ENCODE peak calls at places on chromosomes 3 and 15, in eight cellular contexts. One of them, this sample, is unnamed.

GRCh38 chr3:137792633-137793271 is 28.6 kb downstream of the SOX14 start:
- DNase-seq in ovary: peak
- DNase-seq in lower leg skin: no peak
- DNase-seq in body of pancreas: peak
- DNase-seq in A549: peak
- DNase-seq in NB4: peak
- DNase-seq in GM12878: no peak
- DNase-seq in stomach: no peak
- DNase-seq in this sample: no peak

GRCh38 chr15:62850791-62851291 is 191.7 kb upstream of the TPM1 start:
- DNase-seq in ovary: no peak
- DNase-seq in lower leg skin: peak
- DNase-seq in body of pancreas: no peak
- DNase-seq in A549: peak
- DNase-seq in NB4: no peak
- DNase-seq in GM12878: no peak
- DNase-seq in stomach: no peak
- DNase-seq in this sample: no peak

GRCh38 chr3:160754371-160754854 is 1.6 kb upstream of the PPM1L start:
- DNase-seq in ovary: no peak
- DNase-seq in lower leg skin: peak
- DNase-seq in body of pancreas: peak
- DNase-seq in A549: no peak
- DNase-seq in NB4: peak
- DNase-seq in GM12878: no peak
- DNase-seq in stomach: peak
- DNase-seq in this sample: peak

GRCh38 chr3:59913645-59914044 is 863.8 kb upstream of the CFAP20DC start:
- DNase-seq in ovary: no peak
- DNase-seq in lower leg skin: no peak
- DNase-seq in body of pancreas: no peak
- DNase-seq in A549: no peak
- DNase-seq in NB4: no peak
- DNase-seq in GM12878: no peak
- DNase-seq in stomach: no peak
- DNase-seq in this sample: no peak

GRCh38 chr3:87468938-87469337 is 192.6 kb upstream of the POU1F1 start:
- DNase-seq in ovary: no peak
- DNase-seq in lower leg skin: no peak
- DNase-seq in body of pancreas: no peak
- DNase-seq in A549: peak
- DNase-seq in NB4: no peak
- DNase-seq in GM12878: no peak
- DNase-seq in stomach: no peak
- DNase-seq in this sample: no peak

GRCh38 chr3:62935793-62936192 is 60.6 kb upstream of the CADPS start:
- DNase-seq in ovary: no peak
- DNase-seq in lower leg skin: no peak
- DNase-seq in body of pancreas: no peak
- DNase-seq in A549: no peak
- DNase-seq in NB4: no peak
- DNase-seq in GM12878: no peak
- DNase-seq in stomach: no peak
- DNase-seq in this sample: no peak

GRCh38 chr15:96524676-96525417 is 194.3 kb downstream of the NR2F2 start:
- DNase-seq in ovary: no peak
- DNase-seq in lower leg skin: no peak
- DNase-seq in body of pancreas: no peak
- DNase-seq in A549: no peak
- DNase-seq in NB4: no peak
- DNase-seq in GM12878: no peak
- DNase-seq in stomach: no peak
- DNase-seq in this sample: peak

GRCh38 chr3:191431160-191431822 is 29.7 kb upstream of the PYDC2 start:
- DNase-seq in ovary: no peak
- DNase-seq in lower leg skin: no peak
- DNase-seq in body of pancreas: no peak
- DNase-seq in A549: no peak
- DNase-seq in NB4: no peak
- DNase-seq in GM12878: no peak
- DNase-seq in stomach: no peak
- DNase-seq in this sample: no peak

GRCh38 chr3:197730200-197730599 is 6.5 kb downstream of the RUBCN start:
- DNase-seq in ovary: no peak
- DNase-seq in lower leg skin: no peak
- DNase-seq in body of pancreas: no peak
- DNase-seq in A549: peak
- DNase-seq in NB4: no peak
- DNase-seq in GM12878: no peak
- DNase-seq in stomach: no peak
- DNase-seq in this sample: no peak

GRCh38 chr15:69031013-69032001 is 16.8 kb downstream of the NOX5 start:
- DNase-seq in ovary: peak
- DNase-seq in lower leg skin: no peak
- DNase-seq in body of pancreas: peak
- DNase-seq in A549: peak
- DNase-seq in NB4: peak
- DNase-seq in GM12878: no peak
- DNase-seq in stomach: peak
- DNase-seq in this sample: peak

GRCh38 chr15:76235186-76235826 is 76.0 kb downstream of the ETFA start:
- DNase-seq in ovary: no peak
- DNase-seq in lower leg skin: no peak
- DNase-seq in body of pancreas: no peak
- DNase-seq in A549: peak
- DNase-seq in NB4: peak
- DNase-seq in GM12878: no peak
- DNase-seq in stomach: no peak
- DNase-seq in this sample: peak

GRCh38 chr3:88113311-88114162 is 36.2 kb upstream of the C3orf38 start:
- DNase-seq in ovary: no peak
- DNase-seq in lower leg skin: no peak
- DNase-seq in body of pancreas: peak
- DNase-seq in A549: peak
- DNase-seq in NB4: peak
- DNase-seq in GM12878: peak
- DNase-seq in stomach: peak
- DNase-seq in this sample: peak

GRCh38 chr15:82679626-82680199 is 30.0 kb downstream of the AP3B2 start:
- DNase-seq in ovary: no peak
- DNase-seq in lower leg skin: no peak
- DNase-seq in body of pancreas: no peak
- DNase-seq in A549: no peak
- DNase-seq in NB4: no peak
- DNase-seq in GM12878: no peak
- DNase-seq in stomach: no peak
- DNase-seq in this sample: no peak

GRCh38 chr3:129888739-129889138 is 4.8 kb downstream of the TMCC1 start:
- DNase-seq in ovary: peak
- DNase-seq in lower leg skin: no peak
- DNase-seq in body of pancreas: no peak
- DNase-seq in A549: peak
- DNase-seq in NB4: no peak
- DNase-seq in GM12878: no peak
- DNase-seq in stomach: no peak
- DNase-seq in this sample: no peak

GRCh38 chr3:58383476-58383875 is 50.2 kb downstream of the PDHB start:
- DNase-seq in ovary: no peak
- DNase-seq in lower leg skin: no peak
- DNase-seq in body of pancreas: no peak
- DNase-seq in A549: no peak
- DNase-seq in NB4: no peak
- DNase-seq in GM12878: no peak
- DNase-seq in stomach: no peak
- DNase-seq in this sample: no peak

GRCh38 chr15:70214266-70214665 is 116.5 kb upstream of the TLE3 start:
- DNase-seq in ovary: no peak
- DNase-seq in lower leg skin: peak
- DNase-seq in body of pancreas: no peak
- DNase-seq in A549: no peak
- DNase-seq in NB4: no peak
- DNase-seq in GM12878: no peak
- DNase-seq in stomach: no peak
- DNase-seq in this sample: no peak

DNA sequence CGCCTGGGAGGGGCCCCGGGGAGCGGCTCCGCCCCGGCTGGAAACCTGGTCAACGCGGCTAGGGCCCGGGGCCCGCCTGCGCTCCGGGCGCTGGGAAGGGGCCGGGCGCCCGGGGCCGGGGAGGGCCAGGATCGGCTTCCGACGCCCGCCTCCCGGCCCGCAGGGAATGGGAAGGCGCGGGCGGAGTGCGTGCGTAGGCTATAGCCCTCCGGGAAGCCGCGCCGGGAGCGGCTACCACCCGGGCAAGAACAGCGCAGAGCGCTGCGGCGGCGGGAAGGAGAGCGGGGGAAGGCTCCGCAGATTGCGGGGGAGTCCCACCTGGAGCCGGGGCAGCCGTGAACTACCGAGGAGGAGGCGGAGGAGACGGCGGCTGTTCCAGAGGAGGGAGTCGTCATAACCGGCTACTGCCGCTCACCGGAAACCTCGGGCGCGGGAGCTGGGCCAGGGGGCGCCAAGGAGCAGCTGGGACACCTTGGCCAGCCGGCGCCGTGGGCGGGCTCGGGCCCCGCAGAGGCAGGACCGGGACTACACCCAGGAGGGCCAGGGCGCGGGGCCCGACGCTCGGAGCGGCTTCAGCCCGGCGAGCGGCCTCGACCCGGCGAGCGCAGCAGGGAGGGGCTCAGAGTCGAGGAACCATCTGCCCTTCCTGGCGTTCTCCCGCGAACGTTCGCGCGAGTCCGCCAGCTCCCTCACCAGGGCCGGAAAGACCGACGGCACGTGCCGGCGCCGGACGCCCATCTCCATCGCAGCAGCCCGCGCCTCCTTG is at the start of gene EOGT:
- DNase-seq in ovary: peak
- DNase-seq in lower leg skin: peak
- DNase-seq in body of pancreas: peak
- DNase-seq in A549: peak
- DNase-seq in NB4: peak
- DNase-seq in GM12878: peak
- DNase-seq in stomach: peak
- DNase-seq in this sample: peak
- TF ChIP-seq POLR2A in ovary: peak
- TF ChIP-seq POLR2A in lower leg skin: no peak
- TF ChIP-seq POLR2A in body of pancreas: peak
- TF ChIP-seq POLR2A in A549: peak
- TF ChIP-seq POLR2A in NB4: no peak
- TF ChIP-seq POLR2A in GM12878: peak
- TF ChIP-seq POLR2A in stomach: no peak
- TF ChIP-seq POLR2A in this sample: peak

DNA sequence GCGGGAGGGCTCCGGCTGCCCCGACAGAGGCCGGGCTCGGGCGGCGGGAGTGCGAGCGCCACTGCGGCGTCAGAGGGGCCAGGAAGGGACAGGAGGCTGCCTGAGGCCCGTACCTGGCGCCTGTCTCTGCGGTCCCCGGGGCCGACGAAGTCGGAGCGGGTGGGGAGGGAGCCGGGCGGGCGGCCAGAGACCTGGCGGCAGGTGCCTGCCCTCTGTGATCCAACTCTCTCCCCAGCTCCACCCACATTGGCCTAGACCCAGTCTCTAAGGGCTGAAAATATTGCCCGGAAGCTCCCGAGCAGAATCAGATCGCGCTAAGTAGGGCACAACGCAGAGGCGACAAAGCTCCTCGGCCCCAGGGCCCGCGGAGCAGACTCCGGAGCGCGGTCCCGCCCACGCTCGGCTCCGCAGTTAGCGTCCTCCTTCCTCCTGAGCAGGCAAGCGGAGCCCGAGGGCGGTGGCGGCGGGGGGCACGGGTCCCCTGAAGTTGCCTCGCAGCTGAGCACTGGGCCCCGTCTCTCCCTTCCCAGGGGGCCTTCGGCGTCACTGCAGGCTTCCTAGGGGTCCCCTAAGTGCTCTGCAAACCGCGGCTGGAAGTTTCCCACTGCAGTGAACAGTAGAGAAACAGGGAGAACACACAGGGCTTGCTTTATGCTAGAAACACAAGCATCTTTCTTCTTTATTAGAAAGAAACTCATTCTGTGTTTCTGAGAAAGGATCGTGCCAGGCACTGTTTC is at the start of gene MAN2A2:
- DNase-seq in ovary: peak
- DNase-seq in lower leg skin: peak
- DNase-seq in body of pancreas: peak
- DNase-seq in A549: peak
- DNase-seq in NB4: peak
- DNase-seq in GM12878: no peak
- DNase-seq in stomach: peak
- DNase-seq in this sample: peak
- TF ChIP-seq POLR2A in ovary: no peak
- TF ChIP-seq POLR2A in lower leg skin: no peak
- TF ChIP-seq POLR2A in body of pancreas: peak
- TF ChIP-seq POLR2A in A549: no peak
- TF ChIP-seq POLR2A in NB4: peak
- TF ChIP-seq POLR2A in GM12878: peak
- TF ChIP-seq POLR2A in stomach: no peak
- TF ChIP-seq POLR2A in this sample: peak

GRCh38 chr3:47824541-47825473 is 21.9 kb downstream of the DHX30 start:
- DNase-seq in ovary: peak
- DNase-seq in lower leg skin: peak
- DNase-seq in body of pancreas: peak
- DNase-seq in A549: peak
- DNase-seq in NB4: peak
- DNase-seq in GM12878: peak
- DNase-seq in stomach: peak
- DNase-seq in this sample: peak
- TF ChIP-seq POLR2A in ovary: peak
- TF ChIP-seq POLR2A in lower leg skin: no peak
- TF ChIP-seq POLR2A in body of pancreas: peak
- TF ChIP-seq POLR2A in A549: peak
- TF ChIP-seq POLR2A in NB4: peak
- TF ChIP-seq POLR2A in GM12878: peak
- TF ChIP-seq POLR2A in stomach: no peak
- TF ChIP-seq POLR2A in this sample: peak

DNA sequence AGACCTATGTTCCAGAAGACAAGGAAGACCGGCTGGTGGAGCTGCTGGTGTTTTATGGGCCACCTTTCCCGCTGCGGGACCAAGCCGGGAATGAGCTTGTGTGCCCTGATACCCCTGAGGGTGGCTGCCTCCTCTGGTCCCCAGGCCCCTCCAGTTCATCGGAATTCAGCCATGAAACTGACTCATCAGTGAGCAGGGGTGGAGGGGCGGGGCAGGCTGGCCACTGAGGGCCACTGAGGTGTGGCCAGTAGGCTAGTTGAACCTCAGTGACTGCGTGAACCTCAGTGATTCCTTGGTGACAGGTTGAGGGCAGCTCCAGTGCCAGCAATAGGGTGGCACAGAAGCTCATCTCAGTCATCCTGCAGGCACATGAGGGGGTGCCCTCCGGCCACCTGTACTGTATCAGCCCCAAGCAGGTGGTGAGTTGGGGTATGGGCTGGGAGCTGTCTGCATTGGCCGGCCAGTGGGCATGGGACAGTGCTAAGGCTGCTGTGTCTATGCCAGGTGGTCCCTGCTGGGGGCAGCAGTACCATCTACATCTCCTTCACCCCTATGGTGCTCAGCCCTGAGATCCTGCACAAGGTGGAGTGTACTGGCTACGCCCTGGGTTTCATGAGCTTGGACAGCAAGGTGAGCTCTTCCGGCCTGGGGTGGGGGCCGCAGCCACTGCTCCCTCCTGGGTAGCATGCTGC is 20.3 kb downstream of the ACAA1 start:
- DNase-seq in ovary: no peak
- DNase-seq in lower leg skin: peak
- DNase-seq in body of pancreas: peak
- DNase-seq in A549: no peak
- DNase-seq in NB4: peak
- DNase-seq in GM12878: no peak
- DNase-seq in stomach: no peak
- DNase-seq in this sample: no peak
- TF ChIP-seq POLR2A in ovary: no peak
- TF ChIP-seq POLR2A in lower leg skin: no peak
- TF ChIP-seq POLR2A in body of pancreas: no peak
- TF ChIP-seq POLR2A in A549: no peak
- TF ChIP-seq POLR2A in NB4: no peak
- TF ChIP-seq POLR2A in GM12878: no peak
- TF ChIP-seq POLR2A in stomach: no peak
- TF ChIP-seq POLR2A in this sample: no peak